ENCODE peak calls at places on chromosome 7, in eight cellular contexts. Q is mesendoderm, X is mucosa of descending colon, S is K562, N is mammary epithelial cell, G is uterus, F is brain microvascular endothelial cell, R is Peyer's patch. A is an unnamed sample.

GRCh38 chr7:149196705-149197171 is 1.4 kb downstream of the ZNF282 start:
- DNase-seq in Q (peak; percentile 49), X (no peak), S (no peak), N (peak; percentile 31), G (no peak), F (no peak), R (no peak), A (no peak)

GRCh38 chr7:104410742-104411141 is 82.3 kb downstream of the LHFPL3 start:
- DNase-seq in Q (no peak), X (no peak), S (no peak), N (no peak), G (no peak), F (no peak), R (no peak), A (no peak)

GRCh38 chr7:3455826-3456444 is 154.9 kb downstream of the SDK1 start:
- DNase-seq in Q (peak; percentile 88), X (no peak), S (no peak), N (no peak), G (no peak), F (peak; percentile 46), R (no peak), A (peak; percentile 20)

GRCh38 chr7:5514440-5515035 is 90.9 kb upstream of the TNRC18 start:
- DNase-seq in Q (no peak), X (no peak), S (no peak), N (no peak), G (no peak), F (no peak), R (no peak), A (no peak)

GRCh38 chr7:140402178-140402835 is 1.6 kb upstream of the RAB19 start:
- DNase-seq in Q (no peak), X (no peak), S (no peak), N (peak; percentile 65), G (no peak), F (peak; percentile 48), R (no peak), A (peak; percentile 49)

GRCh38 chr7:100826546-100827329 is 585 bp downstream of the EPHB4 start:
- DNase-seq in Q (no peak), X (peak; percentile 48), S (no peak), N (peak; percentile 38), G (peak; percentile 51), F (peak; percentile 7), R (no peak), A (no peak)

GRCh38 chr7:129126314-129126713 is 18.2 kb upstream of the TSPAN33 start:
- DNase-seq in Q (peak; percentile 49), X (no peak), S (no peak), N (no peak), G (no peak), F (no peak), R (no peak), A (no peak)

GRCh38 chr7:108003591-108003935 is 602 bp upstream of the LAMB1 start:
- DNase-seq in Q (peak; percentile 55), X (no peak), S (no peak), N (no peak), G (no peak), F (no peak), R (no peak), A (no peak)

GRCh38 chr7:20200965-20201364 is 16.2 kb downstream of the MACC1 start:
- DNase-seq in Q (no peak), X (no peak), S (no peak), N (no peak), G (no peak), F (no peak), R (no peak), A (no peak)

GRCh38 chr7:4800926-4801838 is 25.8 kb downstream of the AP5Z1 start:
- DNase-seq in Q (no peak), X (peak; percentile 44), S (no peak), N (no peak), G (no peak), F (no peak), R (no peak), A (no peak)

GRCh38 chr7:7970620-7971307 is 2.2 kb downstream of the GLCCI1 start:
- DNase-seq in Q (no peak), X (no peak), S (no peak), N (peak; percentile 30), G (no peak), F (no peak), R (no peak), A (no peak)

GRCh38 chr7:72140566-72140965 is 271.6 kb downstream of the CALN1 start:
- DNase-seq in Q (no peak), X (no peak), S (no peak), N (no peak), G (no peak), F (no peak), R (no peak), A (no peak)

GRCh38 chr7:2049111-2049781 is 183.5 kb downstream of the MAD1L1 start:
- DNase-seq in Q (no peak), X (peak; percentile 26), S (no peak), N (no peak), G (no peak), F (no peak), R (no peak), A (no peak)

DNA sequence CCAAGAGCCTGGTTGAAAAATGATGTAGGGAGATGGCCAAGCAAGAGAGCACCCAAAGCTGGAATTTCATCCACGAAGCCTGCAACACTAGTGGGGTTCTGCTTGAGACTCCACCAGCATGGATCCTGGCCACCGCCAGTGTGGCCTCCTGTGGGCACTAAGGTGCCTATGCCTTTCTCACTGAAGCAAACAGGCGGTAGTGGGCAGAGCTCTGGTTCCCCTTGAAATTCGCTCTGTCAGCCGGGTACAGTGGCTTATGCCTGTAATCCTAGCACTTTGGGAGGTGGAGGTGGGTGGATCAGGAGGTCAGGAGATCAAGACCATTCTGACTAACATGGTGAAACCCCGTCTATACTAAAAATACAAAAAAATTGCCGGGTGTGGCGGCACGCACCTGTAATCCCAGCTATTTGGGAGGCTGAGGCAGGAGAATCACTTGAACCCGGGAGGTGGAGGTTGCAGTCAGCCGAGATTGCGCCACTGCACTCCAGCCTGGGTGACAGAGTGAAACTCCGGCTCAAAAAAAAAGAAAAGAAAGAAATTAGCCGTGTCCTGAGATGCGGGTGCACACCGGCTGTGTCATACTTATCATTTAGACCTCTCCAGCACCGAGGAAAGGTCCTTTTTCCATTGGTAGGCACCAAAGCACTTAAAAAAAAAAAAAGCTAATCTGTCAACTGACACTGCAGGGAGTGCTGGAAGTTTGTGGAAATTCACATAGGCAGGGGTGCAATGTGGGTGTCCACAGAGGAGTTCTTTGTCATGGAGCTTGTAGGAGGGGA is 28.3 kb downstream of the CCM2 start:
- DNase-seq in Q (no peak), X (no peak), S (no peak), N (no peak), G (no peak), F (no peak), R (no peak), A (no peak)
- H3K4me3 ChIP-seq in Q (no peak overlapping the region), X (no peak overlapping the region), S (no peak overlapping the region), N (no peak overlapping the region), G (no peak overlapping the region), F (no peak overlapping the region), R (peak overlapping the region; percentile 53), A (no peak overlapping the region)

GRCh38 chr7:50418086-50418515 is 32.0 kb downstream of the FIGNL1 start:
- DNase-seq in Q (peak; percentile 94), X (peak; percentile 71), S (peak; percentile 75), N (peak; percentile 71), G (peak; percentile 41), F (peak; percentile 80), R (peak; percentile 93), A (peak; percentile 60)

GRCh38 chr7:50421043-50421442 is 29.1 kb downstream of the FIGNL1 start:
- DNase-seq in Q (no peak), X (no peak), S (no peak), N (no peak), G (no peak), F (no peak), R (no peak), A (no peak)

GRCh38 chr7:50418934-50419333 is 31.2 kb downstream of the FIGNL1 start:
- DNase-seq in Q (peak; percentile 42), X (no peak), S (no peak), N (no peak), G (no peak), F (no peak), R (no peak), A (no peak)

GRCh38 chr7:50416509-50417299 is 33.4 kb downstream of the FIGNL1 start:
- DNase-seq in Q (peak; percentile 53), X (no peak), S (no peak), N (no peak), G (no peak), F (no peak), R (peak; percentile 64), A (no peak)

GRCh38 chr7:50418526-50418925 is 31.6 kb downstream of the FIGNL1 start:
- DNase-seq in Q (no peak), X (no peak), S (no peak), N (no peak), G (no peak), F (no peak), R (no peak), A (no peak)
- H3K4me3 ChIP-seq in Q (no peak overlapping the region), X (no peak overlapping the region), S (no peak overlapping the region), N (no peak overlapping the region), G (no peak overlapping the region), F (no peak overlapping the region), R (no peak overlapping the region), A (no peak overlapping the region)

GRCh38 chr7:155371884-155372781 is 74.5 kb downstream of the INSIG1 start:
- DNase-seq in Q (no peak), X (no peak), S (peak; percentile 85), N (peak; percentile 18), G (no peak), F (no peak), R (no peak), A (no peak)

GRCh38 chr7:155372782-155373358 is 75.2 kb downstream of the INSIG1 start:
- DNase-seq in Q (no peak), X (no peak), S (no peak), N (no peak), G (no peak), F (no peak), R (no peak), A (no peak)

GRCh38 chr7:155374276-155375252 is 76.9 kb downstream of the INSIG1 start:
- DNase-seq in Q (no peak), X (no peak), S (no peak), N (no peak), G (no peak), F (no peak), R (no peak), A (no peak)

GRCh38 chr7:155375337-155376277 is 77.9 kb downstream of the INSIG1 start:
- DNase-seq in Q (peak; percentile 64), X (no peak), S (no peak), N (no peak), G (no peak), F (no peak), R (no peak), A (peak; percentile 8)

GRCh38 chr7:155373359-155374273 is 75.9 kb downstream of the INSIG1 start:
- DNase-seq in Q (peak; percentile 59), X (no peak), S (no peak), N (no peak), G (no peak), F (no peak), R (no peak), A (no peak)
- H3K4me3 ChIP-seq in Q (no peak overlapping the region), X (no peak overlapping the region), S (no peak overlapping the region), N (no peak overlapping the region), G (no peak overlapping the region), F (no peak overlapping the region), R (peak overlapping the region; percentile 32), A (peak overlapping the region; percentile 10)

DNA sequence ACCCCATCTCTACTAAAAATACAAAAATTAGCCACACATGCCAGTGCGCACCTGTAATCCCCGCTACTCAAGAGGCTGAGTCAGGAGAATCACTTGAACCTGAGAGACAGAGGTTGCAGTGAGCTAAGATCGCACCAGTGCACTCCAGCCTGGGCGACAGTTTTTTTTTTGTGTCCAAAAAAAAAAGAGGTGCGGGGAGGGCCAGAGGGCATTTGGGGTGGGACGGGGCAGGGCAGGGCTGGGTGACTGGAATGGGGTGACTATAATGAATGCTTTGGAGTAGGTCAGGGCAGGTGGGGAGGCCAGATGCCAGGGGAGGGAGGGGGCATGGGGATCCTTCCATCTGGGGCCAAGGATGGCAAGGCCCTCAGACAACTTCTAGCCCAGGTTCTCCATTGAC is 23.5 kb downstream of the GTF2IRD1 start:
- DNase-seq in Q (no peak), X (no peak), S (no peak), N (no peak), G (no peak), F (no peak), R (no peak), A (no peak)
- H3K4me3 ChIP-seq in Q (no peak overlapping the region), X (no peak overlapping the region), S (no peak overlapping the region), N (no peak overlapping the region), G (no peak overlapping the region), F (no peak overlapping the region), R (no peak overlapping the region), A (no peak overlapping the region)

A was measured in astrocyte of the cerebellum.